ENCODE peak calls at places on chromosomes 4 and X, in four cellular contexts. K is HepG2, O is HCT116, G is K562. L is an unnamed sample.
A peak's percentile ranks its signal among the peaks of the same experiment; 100 is the strongest.

GRCh38 chrX:111823068-111823467 is 52.9 kb upstream of the TRPC5OS start:
- DNase-seq in K (no peak), O (no peak), G (peak; percentile 37), L (peak; percentile 1)

GRCh38 chr4:86894465-86894864 is 2.2 kb upstream of the C4orf36 start:
- DNase-seq in K (no peak), O (no peak), G (peak; percentile 19), L (no peak)

GRCh38 chr4:1598641-1599481 is 85.3 kb downstream of the FAM53A start:
- DNase-seq in K (no peak), O (no peak), G (no peak), L (no peak)

GRCh38 chrX:109629310-109629709 is 4.3 kb upstream of the KCNE5 start:
- DNase-seq in K (no peak), O (no peak), G (no peak), L (no peak)

GRCh38 chr4:80307774-80308465 is 27.6 kb upstream of the CFAP299 start:
- DNase-seq in K (no peak), O (no peak), G (peak; percentile 42), L (no peak)

GRCh38 chrX:147119088-147119487 is 304.5 kb upstream of the CXorf51A start:
- DNase-seq in K (no peak), O (no peak), G (no peak), L (no peak)

GRCh38 chrX:97740044-97740443 is 856.3 kb downstream of the RPA4 start:
- DNase-seq in K (no peak), O (no peak), G (no peak), L (no peak)

GRCh38 chr4:180618396-180618795 is 1624.8 kb upstream of the TENM3 start:
- DNase-seq in K (no peak), O (no peak), G (no peak), L (no peak)

GRCh38 chrX:11188664-11189063 is 77.5 kb downstream of the HCCS start:
- DNase-seq in K (no peak), O (no peak), G (no peak), L (no peak)

GRCh38 chr4:15805583-15806517 is 27.7 kb downstream of the CD38 start:
- DNase-seq in K (peak; percentile 53), O (peak; percentile 57), G (peak; percentile 62), L (peak; percentile 22)

GRCh38 chrX:1387141-1387776 is 4.7 kb downstream of the SLC25A6 start:
- DNase-seq in K (no peak), O (no peak), G (no peak), L (no peak)

GRCh38 chr4:7859350-7859749 is 80.3 kb downstream of the AFAP1 start:
- DNase-seq in K (no peak), O (no peak), G (no peak), L (no peak)

GRCh38 chr4:7855731-7856130 is 83.9 kb downstream of the AFAP1 start:
- DNase-seq in K (no peak), O (no peak), G (no peak), L (no peak)

GRCh38 chr4:7858498-7858897 is 81.2 kb downstream of the AFAP1 start:
- DNase-seq in K (no peak), O (no peak), G (no peak), L (no peak)

GRCh38 chr4:7857993-7858392 is 81.7 kb downstream of the AFAP1 start:
- DNase-seq in K (peak; percentile 85), O (no peak), G (no peak), L (no peak)

GRCh38 chr4:7857238-7857701 is 82.4 kb downstream of the AFAP1 start:
- DNase-seq in K (no peak), O (no peak), G (no peak), L (no peak)
- H3K27ac ChIP-seq in K (peak overlapping the region; percentile 90), O (no peak overlapping the region), G (no peak overlapping the region), L (no peak overlapping the region)

DNA sequence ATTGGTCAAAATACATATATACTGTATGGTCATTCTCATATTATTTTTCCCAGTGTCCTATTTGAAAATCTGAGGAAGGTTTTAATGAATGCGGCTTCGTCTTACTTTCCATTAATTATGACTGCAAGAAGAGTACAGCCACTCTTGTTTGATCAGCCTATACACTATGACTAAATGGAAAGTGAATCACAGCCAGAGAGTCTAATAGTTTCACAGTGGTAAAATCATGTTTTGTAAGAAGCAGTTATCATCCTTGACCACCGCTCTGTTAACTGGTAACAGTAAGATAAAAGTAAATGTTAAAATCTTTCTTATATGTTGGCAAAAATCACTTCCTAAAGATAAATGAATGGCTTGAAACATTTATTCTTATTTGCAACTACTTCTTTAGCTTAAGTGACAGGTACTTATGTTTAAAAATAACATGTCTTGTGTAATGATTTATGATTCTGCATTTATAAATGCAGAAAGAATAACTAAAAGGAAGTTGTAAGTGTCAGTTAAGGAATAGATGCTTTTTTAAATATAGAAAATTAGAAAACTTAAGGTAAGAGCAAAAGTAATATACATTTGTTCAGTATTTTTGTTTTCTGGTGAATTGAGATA is 13.3 kb downstream of the GALNT7 start:
- DNase-seq in K (no peak), O (peak; percentile 75), G (no peak), L (no peak)
- TF ChIP-seq TCF7L2 in K (no peak), O (no peak), G (no peak), L (no peak)

DNA sequence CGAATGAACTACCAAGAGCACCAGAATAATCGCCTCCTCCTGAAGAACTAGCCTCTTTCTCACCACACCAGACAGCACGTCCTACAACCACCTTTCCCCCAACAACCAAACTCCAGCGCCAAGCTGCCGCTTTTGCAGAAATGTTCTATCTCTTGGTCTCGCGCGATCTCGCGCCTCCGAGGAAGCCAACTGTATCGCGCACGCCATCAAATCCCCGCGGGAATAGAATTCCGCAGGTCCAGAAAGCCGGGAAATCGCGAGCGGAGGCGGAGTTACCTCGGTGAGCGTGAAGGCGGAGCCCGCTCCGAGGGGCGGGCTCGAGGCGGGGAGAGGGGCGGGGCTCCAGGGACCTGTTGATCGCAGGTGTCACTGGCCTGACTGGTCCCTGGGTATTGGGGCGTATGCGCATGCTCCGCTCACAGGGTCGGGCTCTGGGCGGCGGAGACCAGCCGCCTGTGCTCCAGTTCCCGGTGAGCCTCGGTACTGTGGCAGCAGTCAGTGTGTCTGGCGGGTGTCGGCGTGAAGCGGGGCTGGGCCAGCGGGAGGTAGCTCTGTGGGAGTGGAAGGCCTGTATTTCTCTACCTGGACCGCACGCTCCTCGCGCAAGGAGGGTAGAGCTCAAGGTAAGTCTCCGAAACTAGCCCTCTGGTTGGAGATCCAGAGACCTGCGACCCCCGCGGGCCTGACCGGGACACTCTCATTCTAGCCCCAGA is at the start of gene USP53:
- DNase-seq in K (peak; percentile 94), O (peak; percentile 98), G (peak; percentile 97), L (peak; percentile 90)
- TF ChIP-seq REST in K (peak; percentile 57), O (no peak), G (no peak), L (no peak)

GRCh38 chr4:124146071-124146470 is 566.5 kb downstream of the ANKRD50 start:
- DNase-seq in K (no peak), O (no peak), G (no peak), L (no peak)
- H3K27ac ChIP-seq in K (no peak overlapping the region), O (no peak overlapping the region), G (no peak overlapping the region), L (no peak overlapping the region)

L was measured in Panc1.